ENCODE peak calls at places on chromosomes 1 and 21, in eight cellular contexts. A is endothelial cell, E is SK-N-SH, Y is tibial nerve, G is endodermal cell, K is K562, V is thyroid gland, M is Panc1. F is an unnamed sample.

GRCh38 chr1:227759345-227760300 is 24.4 kb downstream of the SNAP47 start:
- DNase-seq in Y (peak), A (no peak), V (no peak), K (no peak), E (no peak), G (no peak), M (peak), F (no peak)

GRCh38 chr1:223772771-223773160 is 60.4 kb downstream of the CAPN2 start:
- DNase-seq in V (no peak), G (peak), K (no peak), A (no peak), E (no peak), M (no peak), Y (no peak), F (no peak)

GRCh38 chr1:160206421-160207117 is 1.4 kb downstream of the PEA15 start:
- DNase-seq in G (peak), V (no peak), A (no peak), Y (no peak), K (no peak), M (no peak), E (peak), F (peak)

GRCh38 chr1:30471307-30471706 is 252.1 kb downstream of the MATN1 start:
- DNase-seq in Y (no peak), K (peak), V (no peak), E (no peak), M (no peak), G (no peak), A (no peak), F (no peak)

GRCh38 chr1:230907472-230908205 is 39.3 kb upstream of the C1orf198 start:
- DNase-seq in K (no peak), A (no peak), E (no peak), Y (no peak), G (no peak), V (no peak), M (no peak), F (no peak)

GRCh38 chr1:44780583-44781121 is 5.3 kb downstream of the RPS8 start:
- DNase-seq in A (no peak), Y (no peak), K (no peak), V (no peak), M (no peak), G (no peak), E (no peak), F (no peak)

GRCh38 chr1:11792106-11792505 is 13.7 kb downstream of the MTHFR start:
- DNase-seq in K (no peak), M (no peak), V (no peak), E (no peak), G (no peak), A (no peak), Y (no peak), F (peak)

GRCh38 chr1:84121360-84121759 is 22.7 kb upstream of the PRKACB start:
- DNase-seq in A (no peak), V (no peak), K (no peak), M (no peak), Y (no peak), E (no peak), G (no peak), F (no peak)

GRCh38 chr1:227785812-227786608 is 29.5 kb upstream of the PRSS38 start:
- DNase-seq in V (no peak), K (no peak), A (no peak), E (peak), G (peak), M (no peak), Y (peak), F (peak)

DNA sequence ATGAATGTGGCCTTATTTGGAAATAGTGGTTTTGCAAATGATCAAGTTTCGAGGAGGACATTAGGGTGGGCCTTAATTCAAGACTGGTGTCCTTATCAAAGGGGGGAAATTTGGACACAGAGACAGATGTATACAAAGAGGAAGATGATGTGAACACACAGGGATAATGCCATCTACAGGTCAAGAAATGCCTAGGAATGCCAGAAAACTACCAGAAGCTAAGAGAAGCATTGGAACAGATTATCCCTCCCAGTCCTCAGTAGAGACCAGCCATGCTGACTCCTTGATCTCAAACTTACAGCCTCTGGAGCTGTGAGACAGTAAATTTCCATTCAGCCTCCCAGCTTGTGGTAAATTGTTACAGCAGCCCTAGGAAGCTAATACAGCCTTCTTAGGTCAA is 151.4 kb downstream of the PTGER3 start:
- DNase-seq in E (no peak), M (no peak), V (no peak), A (no peak), Y (no peak), G (peak), K (no peak), F (no peak)
- TF ChIP-seq CTCF in E (peak), M (peak), V (no peak), A (no peak), Y (no peak), G (peak), K (peak), F (no peak)

DNA sequence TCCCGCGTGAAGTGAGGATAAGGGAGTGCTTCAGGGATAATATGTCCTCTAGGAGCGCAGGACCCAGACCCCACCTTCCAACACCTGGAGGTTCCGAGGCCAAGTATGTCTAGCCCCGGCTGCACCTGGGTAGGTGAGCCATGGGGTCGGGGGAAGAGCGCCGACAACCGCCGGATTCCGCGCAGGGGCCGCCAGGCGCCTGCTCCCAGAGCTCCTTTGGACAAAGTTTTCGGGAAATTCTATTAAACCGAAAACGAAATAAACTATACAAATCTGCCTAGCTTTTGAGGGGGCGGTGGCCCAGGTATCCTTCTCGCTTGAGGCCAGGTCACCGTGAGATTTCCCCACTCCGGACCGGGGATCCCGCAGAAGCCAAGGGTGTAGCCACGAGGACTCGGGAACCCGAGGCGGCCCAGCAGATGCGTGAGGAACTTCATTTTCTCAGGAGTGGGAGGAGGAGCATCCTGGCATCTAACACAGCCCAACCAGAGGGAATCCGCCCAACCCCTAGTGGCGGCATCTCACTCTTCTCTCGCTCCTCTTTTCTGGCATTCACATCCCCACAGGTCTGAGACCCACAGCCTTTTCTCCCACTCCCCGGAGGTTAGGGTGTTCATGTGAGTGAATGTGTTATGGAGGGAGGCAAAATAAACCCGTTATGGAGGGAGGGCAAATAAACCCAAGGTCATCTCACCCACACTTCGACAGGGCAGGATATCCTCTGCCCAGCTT is 2.3 kb upstream of the DMRTA2 start:
- DNase-seq in A (peak), V (no peak), K (no peak), Y (no peak), E (peak), G (peak), M (no peak), F (no peak)
- TF ChIP-seq CTCF in A (no peak), V (no peak), K (no peak), Y (no peak), E (peak), G (peak), M (no peak), F (no peak)

GRCh38 chr1:234768171-234768568 is 158.2 kb upstream of the IRF2BP2 start:
- DNase-seq in Y (no peak), E (no peak), A (no peak), K (no peak), G (no peak), M (no peak), V (no peak), F (no peak)
- TF ChIP-seq CTCF in Y (no peak), E (no peak), A (no peak), K (no peak), G (no peak), M (no peak), V (no peak), F (no peak)

GRCh38 chr21:15062566-15062965 is 2.2 kb downstream of the NRIP1 start:
- DNase-seq in M (no peak), E (no peak), K (no peak), V (no peak), Y (no peak), A (no peak), G (no peak), F (no peak)
- TF ChIP-seq CTCF in M (no peak), E (no peak), K (peak), V (no peak), Y (no peak), A (no peak), G (no peak), F (no peak)

DNA sequence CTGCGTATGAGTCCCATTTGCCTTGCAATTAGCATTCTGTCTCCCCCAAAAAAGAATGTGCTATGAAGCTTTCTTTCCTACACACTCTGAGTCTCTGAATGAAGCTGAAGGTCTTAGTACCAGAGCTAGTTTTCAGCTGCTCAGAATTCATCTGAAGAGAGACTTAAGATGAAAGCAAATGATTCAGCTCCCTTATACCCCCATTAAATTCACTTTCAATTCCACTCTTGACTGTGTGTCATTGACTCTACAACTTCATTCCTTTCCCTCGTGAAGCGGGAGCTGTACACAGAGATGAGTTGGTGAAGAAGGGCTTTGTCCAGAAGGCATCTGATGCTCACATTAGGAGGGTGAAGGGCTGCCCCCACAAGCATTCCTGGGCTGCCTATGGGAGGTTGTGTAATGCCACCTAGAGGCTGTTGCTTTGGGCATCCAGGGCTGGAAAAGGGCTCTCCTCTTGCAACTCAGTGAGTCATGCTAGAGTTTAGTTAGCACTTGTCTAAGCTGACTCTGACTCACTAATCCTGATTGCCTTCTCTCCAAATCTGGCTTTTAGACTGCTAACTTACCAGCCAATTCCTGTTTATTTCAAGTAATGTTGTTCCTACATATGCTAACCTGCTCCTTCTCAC is 1.8 kb downstream of the SPRR1B start:
- DNase-seq in E (peak), Y (no peak), V (no peak), G (peak), K (no peak), A (peak), M (peak), F (no peak)
- TF ChIP-seq CTCF in E (peak), Y (no peak), V (no peak), G (peak), K (peak), A (no peak), M (peak), F (no peak)

DNA sequence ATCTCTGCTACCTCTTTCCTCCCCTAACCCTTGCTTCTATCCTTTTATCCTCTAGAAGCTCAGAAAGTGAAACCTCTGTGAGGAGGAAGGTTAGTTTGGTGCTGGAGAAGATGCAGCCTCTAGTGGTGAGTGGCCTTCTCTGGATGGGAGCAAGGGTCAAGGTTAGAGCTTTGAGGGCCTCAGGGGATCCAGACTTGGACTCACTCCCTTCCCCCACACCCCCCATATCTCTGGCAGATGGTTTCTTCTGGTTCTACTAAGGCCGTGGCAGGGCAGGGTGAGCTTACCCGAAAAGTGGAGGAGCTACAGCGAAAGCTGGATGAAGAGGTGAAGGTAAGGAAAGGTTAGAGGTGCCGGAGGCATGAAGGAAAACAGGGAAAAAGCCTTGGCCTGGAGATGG is 9.2 kb downstream of the CGN start:
- DNase-seq in Y (no peak), E (no peak), K (no peak), A (no peak), G (no peak), V (no peak), M (no peak), F (no peak)
- TF ChIP-seq CTCF in Y (no peak), E (no peak), K (peak), A (no peak), G (peak), V (no peak), M (no peak), F (no peak)

GRCh38 chr1:243323481-243323880 is 67.6 kb downstream of the SDCCAG8 start:
- DNase-seq in G (no peak), Y (no peak), E (no peak), V (no peak), A (no peak), K (no peak), M (no peak), F (no peak)

GRCh38 chr1:243320224-243320623 is 64.4 kb downstream of the SDCCAG8 start:
- DNase-seq in G (no peak), V (no peak), Y (no peak), M (no peak), A (no peak), E (no peak), K (no peak), F (no peak)

GRCh38 chr1:243322326-243322725 is 66.5 kb downstream of the SDCCAG8 start:
- DNase-seq in E (no peak), K (no peak), A (no peak), M (no peak), V (no peak), Y (no peak), G (no peak), F (no peak)

DNA sequence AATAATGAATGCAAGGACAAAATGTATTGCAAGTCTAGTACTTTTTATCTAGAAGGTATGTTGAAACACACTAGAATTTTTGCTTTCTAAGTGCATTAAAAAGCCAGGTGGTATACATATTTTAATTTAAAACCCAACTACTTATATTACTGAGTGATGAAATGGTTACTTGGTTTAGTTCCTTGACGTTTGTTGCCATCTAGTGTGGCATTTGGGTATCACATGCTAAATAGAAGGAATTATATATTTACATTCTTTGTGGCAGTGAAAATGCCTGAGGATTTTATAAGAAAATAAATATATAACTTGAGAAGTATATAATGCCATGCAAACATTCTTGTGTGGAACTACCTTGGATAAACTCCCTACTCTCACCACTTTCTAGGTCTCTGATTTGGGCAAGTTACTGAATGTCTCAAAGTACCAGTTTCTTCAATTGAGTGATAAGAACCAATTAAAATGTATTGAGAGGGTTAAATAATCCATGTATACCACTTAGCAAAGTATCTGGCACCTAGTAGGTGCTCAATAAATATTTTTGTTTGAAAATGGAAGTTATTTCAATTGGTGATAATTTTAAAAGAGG is 69.6 kb downstream of the SDCCAG8 start:
- DNase-seq in A (peak), G (no peak), Y (peak), V (no peak), M (peak), E (peak), K (peak), F (no peak)
- TF ChIP-seq CTCF in A (peak), G (peak), Y (peak), V (peak), M (peak), E (peak), K (peak), F (peak)